ENCODE peak calls at places on chromosomes 5 and 9, in five cellular contexts. G is left ventricle myocardium inferior, Q is Caco-2, M is ovary, L is neural progenitor cell. E is an unnamed sample. For H3K27me3, the result is how much of the 10 kb centered on the place peaks cover.

GRCh38 chr5:160787247-160787646 is 64.8 kb downstream of the ATP10B start:
- DNase-seq in M (no peak), Q (peak), G (no peak), L (peak), E (peak)

GRCh38 chr5:134574521-134574920 is 49.1 kb downstream of the JADE2 start:
- DNase-seq in G (peak), M (no peak), L (no peak), Q (no peak), E (no peak)

GRCh38 chr9:123657099-123657498 is 272.8 kb downstream of the DENND1A start:
- DNase-seq in G (no peak), M (no peak), Q (no peak), L (peak), E (no peak)

GRCh38 chr9:72477862-72478564 is 43.4 kb upstream of the TMC1 start:
- DNase-seq in M (no peak), Q (peak), L (no peak), G (no peak), E (no peak)

GRCh38 chr5:143057580-143057999 is 287.4 kb downstream of the ARHGAP26 start:
- DNase-seq in Q (no peak), L (no peak), G (no peak), M (no peak), E (no peak)

GRCh38 chr9:125374443-125375309 is 113.0 kb downstream of the GAPVD1 start:
- DNase-seq in Q (peak), L (peak), M (peak), G (peak), E (peak)

GRCh38 chr9:116103976-116104820 is 49.4 kb upstream of the PAPPA start:
- DNase-seq in M (no peak), Q (no peak), G (no peak), L (no peak), E (no peak)

GRCh38 chr9:118028225-118028624 is 324.0 kb downstream of the TLR4 start:
- DNase-seq in M (no peak), Q (no peak), L (no peak), G (no peak), E (no peak)

GRCh38 chr5:154211611-154212390 is 21.3 kb downstream of the GALNT10 start:
- DNase-seq in Q (no peak), G (no peak), M (no peak), L (no peak), E (no peak)

GRCh38 chr5:71907001-71907564 is 188.0 kb downstream of the CARTPT start:
- DNase-seq in Q (no peak), G (no peak), L (no peak), M (no peak), E (no peak)

GRCh38 chr5:37789991-37790390 is 49.9 kb downstream of the GDNF start:
- DNase-seq in G (no peak), L (no peak), Q (no peak), M (no peak), E (no peak)

GRCh38 chr5:43203373-43203772 is 11.3 kb downstream of the NIM1K start:
- DNase-seq in Q (no peak), L (no peak), M (no peak), G (no peak), E (no peak)

GRCh38 chr5:174323878-174324281 is 278.4 kb downstream of the NSG2 start:
- DNase-seq in M (no peak), L (peak), G (no peak), Q (peak), E (no peak)

GRCh38 chr5:56620903-56621680 is 194.3 kb upstream of the MAP3K1 start:
- DNase-seq in G (no peak), L (no peak), M (no peak), Q (no peak), E (no peak)

GRCh38 chr5:93532370-93532769 is 48.6 kb downstream of the NR2F1-AS1 start:
- DNase-seq in G (peak), L (peak), Q (no peak), M (peak), E (no peak)

GRCh38 chr5:113147088-113147487 is 170.5 kb downstream of the DCP2 start:
- DNase-seq in G (no peak), Q (no peak), M (no peak), L (no peak), E (no peak)

GRCh38 chr5:107428303-107428761 is 242.4 kb downstream of the EFNA5 start:
- DNase-seq in G (no peak), M (no peak), Q (no peak), L (no peak), E (no peak)

GRCh38 chr9:93278164-93278563 is 94.2 kb downstream of the WNK2 start:
- DNase-seq in Q (no peak), M (no peak), G (no peak), L (no peak), E (no peak)

GRCh38 chr5:8340739-8341344 is 471.9 kb downstream of the MTRR start:
- DNase-seq in L (peak), Q (no peak), M (no peak), G (no peak), E (no peak)

GRCh38 chr9:95788486-95789110 is 86.9 kb upstream of the ERCC6L2 start:
- DNase-seq in L (no peak), M (no peak), G (no peak), Q (no peak), E (no peak)

GRCh38 chr5:121962943-121963342 is 1.2 kb downstream of the SRFBP1 start:
- DNase-seq in Q (no peak), G (no peak), L (no peak), M (no peak), E (no peak)

GRCh38 chr5:180352116-180352975 is 790 bp downstream of the GFPT2 start:
- DNase-seq in M (peak), L (peak), G (peak), Q (no peak), E (no peak)

GRCh38 chr9:11757408-11757807 is 935.8 kb upstream of the TYRP1 start:
- DNase-seq in L (no peak), Q (no peak), G (no peak), M (no peak), E (no peak)

GRCh38 chr5:27158775-27159174 is 120.4 kb upstream of the CDH9 start:
- DNase-seq in Q (no peak), L (no peak), G (no peak), M (no peak), E (no peak)

GRCh38 chr5:91670565-91670964 is 287.4 kb upstream of the ARRDC3 start:
- DNase-seq in M (no peak), L (peak), Q (no peak), G (peak), E (no peak)

GRCh38 chr5:14594378-14595074 is 12.9 kb downstream of the OTULINL start:
- DNase-seq in G (no peak), L (no peak), M (no peak), Q (no peak), E (no peak)

GRCh38 chr9:91954841-91955471 is 4.9 kb upstream of the ROR2 start:
- DNase-seq in G (no peak), Q (peak), L (peak), M (peak), E (no peak)

GRCh38 chr5:93158841-93159240 is 422.2 kb downstream of the NR2F1-AS1 start:
- DNase-seq in G (no peak), Q (no peak), M (no peak), L (no peak), E (no peak)

GRCh38 chr9:93255994-93256877 is 72.3 kb downstream of the WNK2 start:
- DNase-seq in M (no peak), G (no peak), Q (no peak), L (no peak), E (peak)

GRCh38 chr9:73039253-73039915 is 86.5 kb upstream of the ALDH1A1 start:
- DNase-seq in Q (no peak), L (no peak), M (peak), G (no peak), E (no peak)

GRCh38 chr9:84438391-84438790 is 97.8 kb upstream of the SLC28A3 start:
- DNase-seq in L (no peak), G (no peak), M (no peak), Q (no peak), E (no peak)

GRCh38 chr5:18789216-18789615 is 1155.0 kb downstream of the TAF11L14 start:
- DNase-seq in L (no peak), Q (no peak), M (no peak), G (no peak), E (no peak)

GRCh38 chr9:38432922-38433510 is 8.8 kb upstream of the IGFBPL1 start:
- DNase-seq in Q (no peak), M (no peak), G (no peak), L (peak), E (no peak)

GRCh38 chr9:130756037-130756436 is 62.5 kb downstream of the EXOSC2 start:
- DNase-seq in M (no peak), L (no peak), G (no peak), Q (no peak), E (no peak)

GRCh38 chr5:40755093-40755406 is 711 bp downstream of the TTC33 start:
- DNase-seq in Q (peak), G (peak), L (peak), M (peak), E (peak)

DNA sequence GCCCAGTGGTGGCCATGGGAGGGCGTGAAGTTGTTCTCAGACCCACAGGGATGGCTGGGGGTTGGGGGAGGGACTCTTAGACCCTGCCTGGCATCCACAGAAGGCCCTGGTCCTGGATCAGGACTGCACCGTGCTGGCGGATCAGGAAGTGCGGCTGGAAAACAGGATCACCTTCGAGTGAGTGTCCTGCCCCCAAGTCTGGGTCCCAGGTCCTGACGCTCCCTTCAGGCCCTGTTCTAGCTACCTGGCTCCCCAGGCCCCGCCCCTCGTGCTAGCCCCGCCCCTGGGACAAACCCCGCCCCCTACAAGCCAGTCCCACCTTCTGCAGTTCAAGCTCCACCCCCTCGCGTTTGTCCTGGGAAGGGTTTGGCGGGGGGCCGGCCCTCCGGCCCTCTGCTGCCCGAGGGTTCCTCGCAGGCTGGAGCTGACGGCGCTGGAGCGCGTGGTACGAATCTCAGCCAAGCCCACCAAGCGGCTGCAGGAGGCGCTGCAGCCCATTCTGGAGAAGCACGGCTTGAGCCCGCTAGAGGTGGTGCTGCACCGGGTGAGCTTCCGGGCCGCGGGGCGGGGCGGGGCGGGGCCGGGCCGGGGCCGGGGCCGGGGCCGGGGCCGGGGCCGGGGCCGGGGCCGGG is 12.9 kb downstream of the RGS14 start:
- DNase-seq in M (peak), Q (peak), G (peak), L (peak), E (peak)
- TF ChIP-seq CTCF in M (no peak), Q (peak), G (peak), L (peak), E (peak)

GRCh38 chr9:137051145-137051724 is 2.6 kb downstream of the ENTPD2 start:
- DNase-seq in M (no peak), L (no peak), G (no peak), Q (no peak), E (no peak)
- H3K4me3 ChIP-seq in M (no peak), L (no peak), G (no peak), Q (no peak), E (no peak)

GRCh38 chr9:126549246-126550006 is 64.3 kb upstream of the LMX1B start:
- DNase-seq in G (no peak), L (peak), M (no peak), Q (no peak), E (peak)

GRCh38 chr9:126546036-126546435 is 67.7 kb upstream of the LMX1B start:
- DNase-seq in G (no peak), Q (no peak), L (no peak), M (no peak), E (peak)

GRCh38 chr9:126543490-126543889 is 70.2 kb upstream of the LMX1B start:
- DNase-seq in M (no peak), Q (no peak), L (no peak), G (no peak), E (no peak)

GRCh38 chr9:126548312-126548711 is 65.4 kb upstream of the LMX1B start:
- DNase-seq in Q (no peak), M (no peak), L (no peak), G (no peak), E (peak)

GRCh38 chr9:126545116-126545515 is 68.6 kb upstream of the LMX1B start:
- DNase-seq in L (no peak), G (no peak), Q (no peak), M (no peak), E (peak)
- H3K27me3 ChIP-seq in L (under half), G (under half), Q (under half), M (under half), E (under half)

DNA sequence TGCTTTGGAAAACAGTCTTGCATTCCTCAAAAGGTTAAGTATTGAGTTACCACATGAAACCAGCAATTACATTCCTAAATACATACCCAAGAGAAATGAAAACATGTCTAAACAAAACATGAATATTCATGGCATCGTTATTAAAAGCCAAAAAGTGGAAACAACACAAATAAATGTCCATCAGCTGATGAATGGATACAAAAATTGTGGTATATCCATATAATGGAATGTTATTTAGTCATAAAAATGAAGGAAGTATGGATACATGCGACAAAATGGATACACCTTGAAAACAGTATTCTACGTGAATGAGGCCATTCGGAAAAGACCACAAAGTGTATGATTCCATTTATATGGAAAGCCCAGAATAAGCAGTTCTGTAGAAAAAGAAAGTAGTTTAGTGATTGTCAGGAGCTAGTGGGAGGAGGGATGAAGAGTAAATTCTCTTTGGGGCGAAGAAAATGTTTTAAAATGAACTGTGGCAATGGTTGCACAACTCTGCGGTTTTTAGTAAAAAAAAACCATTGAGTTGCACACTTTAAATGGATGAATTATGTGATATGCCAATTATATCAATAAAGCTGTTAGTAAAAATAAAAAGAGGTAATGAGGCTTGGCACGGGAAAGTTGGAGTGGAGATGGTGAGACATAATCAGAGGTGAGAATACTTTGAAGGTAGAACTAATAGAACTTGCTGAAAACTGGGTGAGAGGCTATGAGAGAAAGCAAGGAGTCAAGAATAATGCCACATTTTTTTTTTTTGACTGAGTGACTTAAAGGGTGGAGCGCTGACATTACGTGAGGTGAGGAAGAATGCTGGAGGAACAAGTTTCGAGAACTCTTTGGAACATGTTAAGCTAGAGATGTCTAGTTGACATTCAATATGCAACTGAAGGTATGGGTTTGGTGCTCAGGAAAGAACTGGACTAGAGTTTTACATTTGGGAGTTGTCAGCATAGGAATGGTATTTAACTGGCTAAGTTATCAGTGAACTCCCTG is 194.9 kb upstream of the ZNF608 start:
- DNase-seq in M (no peak), Q (no peak), G (no peak), L (no peak), E (no peak)
- TF ChIP-seq CTCF in M (no peak), Q (no peak), G (no peak), L (no peak), E (no peak)

DNA sequence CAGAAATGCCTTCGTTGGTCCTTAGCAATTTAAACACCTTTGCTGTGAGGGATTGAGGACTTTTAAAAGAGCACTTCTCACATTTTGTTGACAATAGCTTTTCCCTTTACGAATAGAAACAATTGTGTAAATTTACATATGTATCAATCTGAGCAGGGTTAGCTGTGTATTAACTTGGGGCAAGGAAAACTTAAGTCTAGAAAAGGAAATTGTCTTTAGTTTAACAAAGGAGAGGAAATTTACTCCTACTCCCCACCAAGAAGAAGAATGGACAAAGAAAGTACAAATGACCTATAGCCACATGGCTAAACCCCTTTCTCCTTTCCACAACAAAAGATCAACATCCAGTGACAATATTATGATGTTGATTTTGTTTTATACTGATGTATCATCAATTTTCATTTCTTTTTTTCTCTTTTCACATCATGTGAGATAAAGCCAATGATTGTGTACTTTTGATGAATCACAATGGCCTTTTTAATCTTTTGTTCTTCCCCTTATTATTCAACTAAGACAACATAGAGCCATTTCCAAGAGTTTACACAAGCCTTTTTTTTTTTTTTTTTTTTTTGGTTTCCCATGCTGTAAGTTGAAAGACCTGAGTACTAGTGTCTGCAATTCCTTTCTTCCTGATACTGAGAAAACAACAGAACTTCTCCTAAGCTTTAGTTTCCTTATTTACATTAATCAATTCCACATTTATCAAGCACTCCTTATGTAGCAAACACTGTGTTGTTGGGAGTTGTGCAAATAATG is 19.0 kb downstream of the FOXB2 start:
- DNase-seq in L (peak), Q (no peak), M (no peak), G (no peak), E (no peak)
- H3K4me3 ChIP-seq in L (peak), Q (no peak), M (no peak), G (no peak), E (no peak)

GRCh38 chr9:14344846-14345585 is 31.1 kb upstream of the NFIB start:
- DNase-seq in L (peak), G (no peak), Q (no peak), M (no peak), E (no peak)
- H3K27me3 ChIP-seq in L (half or more), G (under half), Q (under half), M (under half), E (under half)

DNA sequence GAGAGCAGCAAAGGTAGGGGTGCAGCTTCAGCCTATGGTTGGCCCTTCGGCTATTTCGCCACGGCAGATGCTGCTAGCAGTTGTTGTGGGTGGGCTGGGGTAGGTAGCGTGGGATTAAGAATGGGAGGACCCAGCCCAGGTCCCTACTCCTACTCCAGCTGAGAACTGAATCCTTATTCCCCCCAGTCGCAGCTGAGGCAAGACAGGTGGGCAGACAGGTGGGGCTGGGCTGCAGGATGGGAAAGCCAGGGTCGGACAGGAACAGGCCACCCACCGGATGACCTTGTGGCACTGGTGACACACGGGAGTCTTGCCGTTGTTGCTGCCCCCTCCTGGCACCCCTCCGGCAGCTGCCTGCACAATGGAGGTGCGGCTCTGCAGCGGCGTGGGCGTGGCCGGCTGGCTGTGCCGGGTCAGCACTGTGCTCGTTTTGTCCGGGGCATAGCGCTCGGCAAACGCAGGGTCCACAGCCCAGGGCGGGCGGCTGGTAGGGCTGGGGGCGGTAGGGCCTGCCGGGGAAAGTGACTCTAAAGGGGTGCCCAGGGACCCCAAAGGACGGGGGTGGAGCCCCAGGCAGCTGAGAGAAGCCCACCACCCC is 8.2 kb downstream of the PDLIM7 start:
- DNase-seq in G (no peak), L (peak), Q (no peak), M (no peak), E (no peak)
- TF ChIP-seq CTCF in G (no peak), L (peak), Q (no peak), M (no peak), E (no peak)

E was measured in upper lobe of right lung.